ENCODE peak calls at places on chromosomes 3 and 15, in six cellular contexts. G is fibroblast of mammary gland, U is body of pancreas, D is neural progenitor cell, Z is fibroblast of villous mesenchyme, H is retinal pigment epithelial cell. Q is an unnamed sample.

GRCh38 chr15:48358681-48359152 is 27.5 kb downstream of the DUT start:
- DNase-seq in H (no peak), U (no peak), D (no peak), Z (no peak), G (peak), Q (no peak)

GRCh38 chr3:111539351-111540331 is 2.4 kb upstream of the CD96 start:
- DNase-seq in U (peak), G (peak), H (no peak), Z (peak), D (peak), Q (peak)

GRCh38 chr15:25883860-25884259 is 20.7 kb upstream of the ATP10A start:
- DNase-seq in G (peak), U (no peak), D (no peak), H (peak), Z (peak), Q (no peak)

GRCh38 chr3:194571491-194571941 is 61.7 kb downstream of the TMEM44 start:
- DNase-seq in H (no peak), U (no peak), D (no peak), G (peak), Z (no peak), Q (no peak)

GRCh38 chr3:42036483-42036823 is 54.7 kb upstream of the TRAK1 start:
- DNase-seq in D (no peak), H (peak), Z (peak), U (peak), G (peak), Q (no peak)

GRCh38 chr3:133293397-133294107 is 106.3 kb upstream of the BFSP2 start:
- DNase-seq in U (no peak), G (no peak), Z (no peak), H (no peak), D (no peak), Q (no peak)

GRCh38 chr15:91374336-91374735 is 274.3 kb downstream of the SV2B start:
- DNase-seq in G (no peak), U (no peak), Z (no peak), D (no peak), H (no peak), Q (no peak)

GRCh38 chr3:133675631-133676335 is 14.0 kb upstream of the TOPBP1 start:
- DNase-seq in U (no peak), D (no peak), G (no peak), Z (no peak), H (no peak), Q (no peak)

GRCh38 chr3:45665101-45665572 is 24.1 kb upstream of the SACM1L start:
- DNase-seq in U (peak), Z (peak), D (peak), H (no peak), G (peak), Q (peak)

GRCh38 chr3:139654637-139655365 is 23.0 kb downstream of the NMNAT3 start:
- DNase-seq in G (no peak), Z (no peak), U (no peak), H (no peak), D (no peak), Q (no peak)

GRCh38 chr3:188126931-188127330 is 27.0 kb upstream of the LPP start:
- DNase-seq in U (no peak), H (no peak), G (no peak), D (no peak), Z (no peak), Q (no peak)

GRCh38 chr3:171640520-171641412 is 169.5 kb downstream of the PLD1 start:
- DNase-seq in G (peak), U (no peak), D (peak), Z (peak), H (peak), Q (peak)

GRCh38 chr15:52331490-52332240 is 36.1 kb upstream of the MYO5C start:
- DNase-seq in U (peak), D (no peak), G (peak), Z (peak), H (no peak), Q (peak)

GRCh38 chr3:129312671-129313414 is 34.2 kb downstream of the HMCES start:
- DNase-seq in G (peak), U (peak), Z (no peak), H (no peak), D (no peak), Q (no peak)

GRCh38 chr15:99592135-99592845 is 26.5 kb downstream of the MEF2A start:
- DNase-seq in Z (no peak), H (peak), D (no peak), G (peak), U (peak), Q (peak)

GRCh38 chr3:134374791-134375541 is 719 bp upstream of the AMOTL2 start:
- DNase-seq in Z (no peak), G (no peak), H (no peak), D (peak), U (peak), Q (peak)

GRCh38 chr3:72195895-72196294 is 410.9 kb upstream of the PROK2 start:
- DNase-seq in D (no peak), G (no peak), U (no peak), H (no peak), Z (no peak), Q (no peak)

GRCh38 chr3:12705981-12706380 is 42.1 kb upstream of the RAF1 start:
- DNase-seq in U (no peak), H (no peak), G (peak), Z (peak), D (no peak), Q (no peak)

GRCh38 chr3:66989860-66990696 is 8.0 kb upstream of the KBTBD8 start:
- DNase-seq in Z (no peak), H (no peak), D (no peak), G (peak), U (peak), Q (no peak)

GRCh38 chr3:52836991-52837390 is 2.2 kb upstream of the MUSTN1 start:
- DNase-seq in U (no peak), G (no peak), Z (no peak), H (no peak), D (no peak), Q (no peak)

GRCh38 chr3:17730318-17730967 is 12.0 kb downstream of the TBC1D5 start:
- DNase-seq in G (peak), H (no peak), U (peak), D (no peak), Z (peak), Q (peak)

GRCh38 chr3:159764211-159765024 is 224.2 kb upstream of the IL12A start:
- DNase-seq in G (peak), H (no peak), D (peak), U (peak), Z (peak), Q (peak)

GRCh38 chr3:193869221-193870201 is 266.4 kb upstream of the HES1 start:
- DNase-seq in G (peak), D (peak), Z (peak), H (peak), U (no peak), Q (peak)

GRCh38 chr15:69603369-69604049 is 150.9 kb downstream of the RPLP1 start:
- DNase-seq in U (no peak), D (no peak), G (no peak), Z (no peak), H (no peak), Q (no peak)

GRCh38 chr15:40046721-40047412 is 7.9 kb upstream of the SRP14 start:
- DNase-seq in U (no peak), H (no peak), Z (peak), D (no peak), G (peak), Q (no peak)

GRCh38 chr15:29518442-29518841 is 248.8 kb upstream of the NSMCE3 start:
- DNase-seq in H (no peak), Z (no peak), U (peak), D (no peak), G (no peak), Q (no peak)

GRCh38 chr3:78818161-78818985 is 949.4 kb downstream of the ROBO1 start:
- DNase-seq in Z (no peak), H (no peak), G (no peak), U (no peak), D (no peak), Q (no peak)

GRCh38 chr3:169389925-169390253 is 273.6 kb downstream of the MECOM start:
- DNase-seq in H (no peak), D (no peak), Z (no peak), U (peak), G (no peak), Q (no peak)

GRCh38 chr15:70486451-70487379 is 276.6 kb downstream of the UACA start:
- DNase-seq in H (no peak), Z (peak), D (no peak), G (peak), U (no peak), Q (peak)

GRCh38 chr3:180119567-180119966 is 82.8 kb upstream of the PEX5L start:
- DNase-seq in H (no peak), G (no peak), U (no peak), Z (no peak), D (no peak), Q (no peak)

GRCh38 chr15:92629975-92630626 is 25.5 kb downstream of the FAM174B start:
- DNase-seq in D (no peak), Z (no peak), H (no peak), U (no peak), G (no peak), Q (no peak)

GRCh38 chr3:11145888-11146287 is 8.4 kb upstream of the HRH1 start:
- DNase-seq in D (no peak), Z (peak), H (peak), U (no peak), G (peak), Q (no peak)

GRCh38 chr3:111636506-111636905 is 41.4 kb upstream of the ZBED2 start:
- DNase-seq in G (peak), U (no peak), Z (no peak), H (no peak), D (peak), Q (no peak)

GRCh38 chr3:185144784-185145183 is 8.1 kb downstream of the C3orf70 start:
- DNase-seq in Z (no peak), H (no peak), U (no peak), G (no peak), D (no peak), Q (no peak)

GRCh38 chr15:60932051-60932915 is 296.8 kb downstream of the RORA start:
- DNase-seq in G (peak), Z (no peak), D (no peak), U (peak), H (peak), Q (no peak)

GRCh38 chr15:80587007-80587406 is 108.1 kb upstream of the ABHD17C start:
- DNase-seq in Z (no peak), G (no peak), U (no peak), D (no peak), H (no peak), Q (no peak)

GRCh38 chr15:65409284-65409631 is 13.5 kb downstream of the IGDCC4 start:
- DNase-seq in Z (peak), D (no peak), U (no peak), G (peak), H (no peak), Q (no peak)
- TF ChIP-seq CTCF in Z (no peak), D (no peak), U (no peak), G (peak), H (no peak), Q (no peak)

DNA sequence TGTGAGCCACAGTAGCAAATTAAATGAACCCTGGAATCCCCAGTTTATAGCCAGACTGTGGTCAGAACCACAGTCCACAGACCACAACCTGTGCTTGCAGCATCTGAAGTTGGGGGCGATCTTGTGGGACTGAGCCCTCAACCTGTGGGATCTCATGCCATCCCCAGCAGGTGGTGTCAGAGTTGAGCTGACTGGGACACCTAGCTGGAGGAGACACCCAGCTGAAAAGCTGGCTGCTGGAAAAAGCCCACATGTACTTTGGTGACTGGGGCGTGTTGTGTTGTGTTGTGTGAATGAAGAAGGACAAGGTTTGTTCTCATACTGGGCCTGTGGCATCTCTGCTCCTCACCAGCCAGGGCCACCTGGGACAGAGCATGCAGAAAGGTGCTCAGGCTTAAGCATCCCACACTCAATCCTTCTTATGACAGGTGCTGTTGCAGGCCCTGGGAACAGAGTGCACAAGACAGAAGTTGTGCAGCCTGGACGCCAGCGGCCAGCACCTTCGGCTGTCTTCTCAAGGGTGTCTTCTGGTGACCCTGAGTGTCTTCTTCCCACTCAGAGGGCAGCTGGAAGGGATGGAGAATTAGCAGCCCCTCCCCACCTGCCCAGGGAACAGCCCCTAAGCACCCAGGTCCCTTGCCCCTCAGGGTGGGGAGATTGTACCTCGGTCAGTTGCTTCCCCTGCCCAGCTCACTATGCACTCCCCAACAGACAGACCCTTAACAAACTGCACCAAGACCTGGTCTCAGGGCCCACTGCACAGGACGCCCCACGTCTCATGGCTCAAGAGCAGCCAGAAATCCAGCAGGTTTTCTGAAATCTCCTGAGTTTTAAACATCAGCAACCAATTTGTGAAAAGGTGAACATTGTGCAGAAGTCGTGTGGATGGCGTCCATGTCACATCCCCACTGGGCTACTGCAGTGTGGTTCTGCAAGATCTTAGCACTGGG is 2.2 kb upstream of the UROC1 start:
- DNase-seq in D (no peak), Z (no peak), G (no peak), H (no peak), U (no peak), Q (no peak)
- TF ChIP-seq CTCF in D (no peak), Z (no peak), G (no peak), H (no peak), U (no peak), Q (no peak)

GRCh38 chr3:142923694-142924093 is 34.8 kb upstream of the PCOLCE2 start:
- DNase-seq in Z (no peak), D (no peak), G (no peak), U (no peak), H (no peak), Q (no peak)

GRCh38 chr3:142925140-142925539 is 36.3 kb upstream of the PCOLCE2 start:
- DNase-seq in G (no peak), Z (no peak), U (no peak), D (no peak), H (no peak), Q (no peak)

GRCh38 chr3:142929890-142930289 is 33.6 kb downstream of the PAQR9 start:
- DNase-seq in Z (no peak), H (no peak), G (no peak), U (no peak), D (no peak), Q (no peak)

GRCh38 chr3:142929109-142929508 is 34.4 kb downstream of the PAQR9 start:
- DNase-seq in H (peak), U (peak), Z (peak), G (peak), D (peak), Q (peak)

GRCh38 chr3:142926368-142926944 is 37.0 kb downstream of the PAQR9 start:
- DNase-seq in H (no peak), D (no peak), Z (no peak), G (no peak), U (no peak), Q (no peak)
- TF ChIP-seq CTCF in H (no peak), D (no peak), Z (no peak), G (no peak), U (no peak), Q (no peak)

GRCh38 chr3:47794585-47794984 is 8.4 kb upstream of the DHX30 start:
- DNase-seq in H (no peak), D (no peak), U (no peak), G (no peak), Z (peak), Q (no peak)

GRCh38 chr3:47803478-47804025 is 614 bp downstream of the DHX30 start:
- DNase-seq in H (no peak), G (no peak), Z (no peak), U (no peak), D (no peak), Q (no peak)

GRCh38 chr3:47804571-47804970 is 1.6 kb downstream of the DHX30 start:
- DNase-seq in G (no peak), U (no peak), D (no peak), H (no peak), Z (no peak), Q (no peak)

GRCh38 chr3:47802734-47803477 is at the start of gene DHX30:
- DNase-seq in G (peak), D (peak), U (peak), Z (peak), H (peak), Q (peak)

DNA sequence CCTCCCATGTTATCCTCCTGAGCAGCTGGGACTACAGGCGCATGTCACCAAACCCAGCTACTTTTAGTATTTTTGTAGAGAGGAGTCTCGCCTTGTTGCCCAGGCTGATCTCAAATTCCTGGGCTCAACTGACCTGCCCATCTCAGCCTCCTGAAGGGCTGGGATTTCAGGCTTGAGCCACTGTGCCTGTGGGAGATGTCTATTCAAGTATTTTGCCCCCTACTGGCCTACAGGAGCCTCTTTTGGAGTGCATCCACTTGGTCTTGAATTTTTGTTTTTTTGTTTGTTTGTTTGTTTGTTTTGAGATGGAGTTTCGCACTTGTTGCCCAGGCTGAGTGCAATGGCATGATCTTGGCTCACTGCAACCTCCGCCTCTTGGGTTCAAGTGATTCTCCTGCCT is 3.2 kb upstream of the DHX30 start:
- DNase-seq in G (peak), U (no peak), H (no peak), Z (no peak), D (peak), Q (no peak)
- TF ChIP-seq CTCF in G (peak), U (no peak), H (peak), Z (peak), D (peak), Q (peak)

GRCh38 chr3:15815696-15816095 is 17.9 kb upstream of the ANKRD28 start:
- DNase-seq in Z (peak), H (no peak), U (no peak), D (peak), G (peak), Q (no peak)
- TF ChIP-seq CTCF in Z (peak), H (no peak), U (peak), D (peak), G (peak), Q (peak)

GRCh38 chr15:83112233-83112958 is 5.0 kb downstream of the TM6SF1 start:
- DNase-seq in G (peak), H (no peak), Z (peak), U (no peak), D (no peak), Q (no peak)
- TF ChIP-seq CTCF in G (no peak), H (no peak), Z (no peak), U (no peak), D (no peak), Q (no peak)

DNA sequence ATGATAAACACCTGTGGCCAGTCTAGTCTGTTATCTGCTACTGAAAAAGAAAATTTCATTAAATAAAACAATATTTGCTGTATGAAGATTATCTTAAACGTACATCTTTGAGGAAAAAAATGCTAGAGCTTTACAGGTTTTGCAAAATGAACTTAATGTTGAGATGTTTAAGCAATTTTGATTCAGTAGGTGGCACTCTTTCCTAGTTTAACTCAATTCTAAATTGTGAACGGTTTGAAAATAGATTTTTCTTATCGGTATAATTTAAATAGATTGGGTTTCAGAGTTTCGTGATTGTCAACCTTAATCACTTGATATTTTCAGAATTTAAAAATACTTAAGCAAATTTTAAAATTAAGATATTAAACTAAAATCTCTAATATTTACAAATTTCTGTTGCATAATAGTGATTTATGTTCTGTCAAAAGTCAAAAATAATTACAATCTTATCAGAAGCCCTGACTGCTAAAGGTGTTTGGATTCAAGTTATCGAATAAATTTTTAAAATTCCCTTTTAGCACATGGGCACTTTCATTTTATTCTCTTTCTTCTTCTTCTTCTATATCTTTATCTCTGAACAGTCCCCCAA is 7.0 kb upstream of the RNF111 start:
- DNase-seq in Z (peak), U (no peak), H (peak), G (peak), D (peak), Q (no peak)
- TF ChIP-seq CTCF in Z (peak), U (peak), H (peak), G (peak), D (peak), Q (peak)

GRCh38 chr3:5010706-5011554 is 31.7 kb downstream of the BHLHE40 start:
- DNase-seq in U (no peak), D (no peak), G (peak), H (no peak), Z (no peak), Q (no peak)

GRCh38 chr3:5007873-5008272 is 28.6 kb downstream of the BHLHE40 start:
- DNase-seq in G (no peak), Z (no peak), D (no peak), U (no peak), H (no peak), Q (no peak)

GRCh38 chr3:5011555-5012256 is 32.5 kb downstream of the BHLHE40 start:
- DNase-seq in H (no peak), U (no peak), D (no peak), G (no peak), Z (no peak), Q (no peak)

GRCh38 chr3:5010140-5010539 is 30.9 kb downstream of the BHLHE40 start:
- DNase-seq in Z (no peak), U (no peak), D (no peak), H (no peak), G (no peak), Q (no peak)

GRCh38 chr3:5009506-5010100 is 30.4 kb downstream of the BHLHE40 start:
- DNase-seq in Z (no peak), H (no peak), U (no peak), G (peak), D (no peak), Q (no peak)
- TF ChIP-seq CTCF in Z (no peak), H (no peak), U (no peak), G (no peak), D (no peak), Q (no peak)

Q was measured in right lobe of liver.